ENCODE peak calls at places on chromosomes 3 and 15, in ten cellular contexts. U is mucosa of descending colon; M is ELF-1; X is heart right ventricle; F is effector memory CD8-positive, alpha-beta T cell; Q is MCF 10A; G is activated T-cell treated with anti-CD3 and anti-CD28 coated beads for 48 hours; W is B cell; R is type B pancreatic cell; V is ascending aorta. I is an unnamed sample.

GRCh38 chr3:150094150-150094932 is 123.6 kb upstream of the PFN2 start:
- DNase-seq in V (no peak), G (no peak), R (no peak), F (no peak), M (peak), U (no peak), X (no peak), Q (peak), W (no peak), I (no peak)

GRCh38 chr3:134255399-134255798 is 4.7 kb upstream of the RYK start:
- DNase-seq in G (no peak), R (no peak), Q (no peak), W (no peak), X (no peak), U (no peak), V (no peak), M (no peak), F (no peak), I (no peak)

GRCh38 chr3:5004319-5005152 is 25.3 kb downstream of the BHLHE40 start:
- DNase-seq in F (no peak), U (no peak), M (no peak), V (no peak), X (no peak), W (no peak), R (no peak), G (no peak), Q (peak), I (no peak)

GRCh38 chr3:25176999-25177398 is 251.1 kb upstream of the RARB start:
- DNase-seq in M (no peak), R (no peak), X (no peak), V (no peak), G (no peak), W (no peak), U (no peak), Q (no peak), F (no peak), I (no peak)

GRCh38 chr3:136929984-136930671 is 27.7 kb upstream of the IL20RB start:
- DNase-seq in G (no peak), X (peak), Q (peak), M (no peak), W (no peak), V (peak), R (no peak), U (peak), F (no peak), I (no peak)

GRCh38 chr3:56855856-56856538 is 54.2 kb upstream of the ARHGEF3 start:
- DNase-seq in F (no peak), G (peak), U (peak), Q (peak), W (no peak), R (no peak), X (peak), M (peak), V (peak), I (peak)

GRCh38 chr3:37086918-37087317 is 87.5 kb downstream of the LRRFIP2 start:
- DNase-seq in M (no peak), V (no peak), U (no peak), Q (peak), G (no peak), W (no peak), R (no peak), F (no peak), X (no peak), I (no peak)

GRCh38 chr3:53230041-53230621 is 25.7 kb downstream of the TKT start:
- DNase-seq in G (no peak), X (no peak), M (no peak), U (no peak), R (no peak), Q (no peak), W (no peak), F (no peak), V (no peak), I (peak)

GRCh38 chr3:5741017-5741416 is 553.5 kb downstream of the EDEM1 start:
- DNase-seq in Q (no peak), M (no peak), G (no peak), W (no peak), R (no peak), X (no peak), U (no peak), V (no peak), F (no peak), I (no peak)

GRCh38 chr15:79929412-79929811 is 32.6 kb upstream of the MTHFS start:
- DNase-seq in V (no peak), F (no peak), Q (no peak), W (no peak), G (no peak), M (no peak), U (no peak), R (no peak), X (no peak), I (no peak)

GRCh38 chr3:116140100-116140689 is 305.1 kb downstream of the LSAMP start:
- DNase-seq in X (no peak), G (no peak), M (no peak), F (no peak), R (no peak), U (no peak), W (no peak), V (no peak), Q (peak), I (no peak)

GRCh38 chr3:149448331-149448831 is 26.1 kb upstream of the TM4SF4 start:
- DNase-seq in R (no peak), F (no peak), Q (peak), U (no peak), M (no peak), X (no peak), W (no peak), G (no peak), V (no peak), I (no peak)

GRCh38 chr3:180414157-180414556 is 187.8 kb upstream of the TTC14 start:
- DNase-seq in U (no peak), R (no peak), M (no peak), V (no peak), Q (no peak), W (no peak), G (no peak), F (no peak), X (no peak), I (no peak)

GRCh38 chr3:32495609-32496008 is 7.0 kb downstream of the CMTM6 start:
- DNase-seq in Q (peak), G (no peak), U (no peak), V (no peak), X (no peak), F (no peak), W (no peak), R (no peak), M (no peak), I (no peak)

GRCh38 chr3:37590328-37591079 is 271.2 kb upstream of the CTDSPL start:
- DNase-seq in F (no peak), G (no peak), W (no peak), V (peak), X (peak), R (no peak), M (no peak), U (peak), Q (peak), I (no peak)

GRCh38 chr3:168544097-168544957 is 448.6 kb upstream of the GOLIM4 start:
- DNase-seq in F (no peak), R (no peak), V (no peak), W (no peak), U (no peak), G (no peak), X (no peak), Q (no peak), M (no peak), I (no peak)

GRCh38 chr3:120418446-120418845 is 32.3 kb downstream of the FSTL1 start:
- DNase-seq in M (no peak), R (no peak), X (no peak), U (no peak), V (peak), F (no peak), W (no peak), G (no peak), Q (no peak), I (no peak)

GRCh38 chr3:184679056-184679502 is 32.8 kb downstream of the MAGEF1 start:
- DNase-seq in R (no peak), M (peak), Q (no peak), U (no peak), G (no peak), W (no peak), F (no peak), X (peak), V (no peak), I (peak)

GRCh38 chr15:31552482-31553099 is 226.0 kb downstream of the KLF13 start:
- DNase-seq in M (no peak), F (no peak), X (no peak), G (no peak), U (no peak), W (no peak), Q (peak), R (no peak), V (no peak), I (no peak)

GRCh38 chr3:170259853-170260386 is 37.7 kb downstream of the PRKCI start:
- DNase-seq in F (no peak), M (no peak), G (no peak), W (no peak), U (no peak), R (no peak), X (no peak), V (no peak), Q (no peak), I (no peak)

GRCh38 chr3:65811917-65812316 is 226.8 kb downstream of the MAGI1 start:
- DNase-seq in M (no peak), X (no peak), W (no peak), V (no peak), Q (no peak), U (no peak), G (no peak), R (no peak), F (no peak), I (no peak)

GRCh38 chr3:146072824-146073223 is 88.2 kb downstream of the PLOD2 start:
- DNase-seq in F (no peak), G (no peak), V (no peak), R (no peak), M (no peak), U (no peak), X (no peak), W (no peak), Q (no peak), I (no peak)

GRCh38 chr15:87477759-87478687 is 778.5 kb downstream of the NTRK3 start:
- DNase-seq in Q (peak), G (no peak), V (peak), U (peak), M (peak), X (no peak), W (no peak), F (no peak), R (no peak), I (no peak)

GRCh38 chr15:44527241-44527640 is 9.7 kb upstream of the EIF3J start:
- DNase-seq in M (no peak), R (no peak), G (no peak), V (no peak), W (no peak), U (no peak), F (no peak), X (no peak), Q (no peak), I (no peak)

GRCh38 chr15:60507596-60508424 is 28.9 kb upstream of the ICE2 start:
- DNase-seq in X (no peak), U (peak), G (peak), V (peak), R (no peak), M (peak), W (peak), Q (peak), F (peak), I (peak)

GRCh38 chr15:69537888-69538287 is 85.3 kb downstream of the RPLP1 start:
- DNase-seq in V (no peak), X (no peak), F (no peak), Q (no peak), R (no peak), W (no peak), M (no peak), G (no peak), U (no peak), I (no peak)

GRCh38 chr3:52014613-52015012 is 18.9 kb upstream of the RPL29 start:
- DNase-seq in R (no peak), X (no peak), Q (no peak), M (peak), U (no peak), W (no peak), V (no peak), G (no peak), F (no peak), I (peak)

GRCh38 chr15:69060744-69061143 is 46.2 kb downstream of the NOX5 start:
- DNase-seq in M (no peak), R (no peak), V (no peak), F (no peak), W (no peak), U (no peak), Q (no peak), X (no peak), G (no peak), I (no peak)

GRCh38 chr3:120169407-120169806 is 75.2 kb upstream of the GSK3B start:
- DNase-seq in R (no peak), U (no peak), M (peak), V (no peak), G (no peak), X (no peak), F (no peak), W (no peak), Q (no peak), I (no peak)

GRCh38 chr15:70488002-70488605 is 275.3 kb downstream of the UACA start:
- DNase-seq in R (no peak), U (peak), Q (peak), X (peak), W (peak), G (peak), V (peak), F (peak), M (peak), I (peak)

GRCh38 chr15:98127612-98128011 is 167.1 kb downstream of the ARRDC4 start:
- DNase-seq in R (no peak), M (peak), X (no peak), V (no peak), Q (no peak), F (no peak), U (no peak), G (no peak), W (no peak), I (no peak)

GRCh38 chr15:40594429-40594836 is 384 bp downstream of the KNL1 start:
- DNase-seq in U (peak), G (no peak), M (peak), R (no peak), X (peak), Q (peak), W (peak), V (no peak), F (no peak), I (peak)

GRCh38 chr15:59014068-59014467 is 26.6 kb downstream of the RNF111 start:
- DNase-seq in W (no peak), Q (no peak), G (no peak), V (no peak), F (no peak), M (no peak), R (no peak), U (no peak), X (no peak), I (no peak)

GRCh38 chr3:69439683-69440270 is 53.9 kb upstream of the FRMD4B start:
- DNase-seq in W (no peak), X (no peak), U (no peak), R (no peak), Q (peak), V (no peak), G (no peak), M (no peak), F (no peak), I (no peak)

GRCh38 chr3:148534089-148534988 is 163.4 kb upstream of the AGTR1 start:
- DNase-seq in M (no peak), Q (no peak), F (no peak), G (no peak), W (no peak), V (no peak), U (no peak), X (no peak), R (no peak), I (no peak)

GRCh38 chr3:66593978-66594377 is 93.2 kb upstream of the LRIG1 start:
- DNase-seq in R (no peak), V (no peak), Q (peak), F (no peak), U (no peak), G (no peak), X (no peak), M (no peak), W (no peak), I (no peak)

GRCh38 chr15:71512281-71513016 is 297.9 kb upstream of the NR2E3 start:
- DNase-seq in Q (no peak), U (no peak), X (no peak), R (no peak), M (no peak), V (no peak), G (no peak), F (no peak), W (no peak), I (no peak)

GRCh38 chr3:14432996-14433572 is 30.7 kb downstream of the SLC6A6 start:
- DNase-seq in V (no peak), M (no peak), X (no peak), U (no peak), G (no peak), W (no peak), R (no peak), F (no peak), Q (no peak), I (no peak)

GRCh38 chr3:13111173-13111873 is 38.1 kb upstream of the IQSEC1 start:
- DNase-seq in V (no peak), U (peak), R (no peak), Q (no peak), W (no peak), M (peak), G (no peak), F (no peak), X (no peak), I (no peak)

GRCh38 chr15:69713726-69714559 is 261.3 kb downstream of the RPLP1 start:
- DNase-seq in V (no peak), R (no peak), W (no peak), Q (no peak), X (no peak), M (no peak), U (peak), G (peak), F (peak), I (no peak)